ENCODE peak calls at places on chromosomes 3 and 15, in four cellular contexts. E is HL-60, L is stomach, B is GM12891. M is an unnamed sample.

GRCh38 chr3:22898558-22898957 is 304.6 kb upstream of the UBE2E2 start:
- DNase-seq in B (no peak), E (no peak), L (no peak), M (no peak)

GRCh38 chr15:27077790-27078189 is 106.8 kb downstream of the GABRG3 start:
- DNase-seq in E (no peak), L (no peak), B (no peak), M (no peak)

GRCh38 chr3:100968908-100969556 is 24.2 kb downstream of the ABI3BP start:
- DNase-seq in E (no peak), L (no peak), B (no peak), M (no peak)

GRCh38 chr15:74251187-74251811 is 15.2 kb downstream of the CCDC33 start:
- DNase-seq in B (no peak), L (peak; percentile 93), E (no peak), M (no peak)

GRCh38 chr15:73056460-73056859 is 4.2 kb downstream of the NEO1 start:
- DNase-seq in L (no peak), B (no peak), E (no peak), M (no peak)

GRCh38 chr15:60096157-60096556 is 92.0 kb downstream of the FOXB1 start:
- DNase-seq in B (no peak), L (no peak), E (no peak), M (no peak)

GRCh38 chr3:48478631-48479555 is 25.1 kb downstream of the SHISA5 start:
- DNase-seq in B (no peak), L (no peak), E (no peak), M (no peak)

GRCh38 chr15:35876762-35877161 is 330.8 kb upstream of the DPH6 start:
- DNase-seq in B (no peak), L (no peak), E (no peak), M (no peak)

GRCh38 chr3:16399473-16399872 is 114.0 kb downstream of the RFTN1 start:
- DNase-seq in B (no peak), E (no peak), L (no peak), M (no peak)

GRCh38 chr3:17979248-17979647 is 236.8 kb upstream of the TBC1D5 start:
- DNase-seq in L (no peak), E (no peak), B (no peak), M (no peak)

GRCh38 chr15:38796589-38796988 is 232.0 kb upstream of the RASGRP1 start:
- DNase-seq in L (no peak), E (no peak), B (no peak), M (no peak)

GRCh38 chr3:197407526-197407925 is 109.1 kb upstream of the DLG1 start:
- DNase-seq in B (no peak), E (no peak), L (no peak), M (no peak)

GRCh38 chr15:100923076-100923475 is 3.9 kb downstream of the LRRK1 start:
- DNase-seq in E (no peak), L (no peak), B (no peak), M (no peak)

GRCh38 chr3:171282041-171282440 is 178.2 kb downstream of the TNIK start:
- DNase-seq in B (no peak), L (no peak), E (no peak), M (no peak)
- TF ChIP-seq POLR2AphosphoS5 in B (no peak), L (no peak), E (no peak), M (no peak)

DNA sequence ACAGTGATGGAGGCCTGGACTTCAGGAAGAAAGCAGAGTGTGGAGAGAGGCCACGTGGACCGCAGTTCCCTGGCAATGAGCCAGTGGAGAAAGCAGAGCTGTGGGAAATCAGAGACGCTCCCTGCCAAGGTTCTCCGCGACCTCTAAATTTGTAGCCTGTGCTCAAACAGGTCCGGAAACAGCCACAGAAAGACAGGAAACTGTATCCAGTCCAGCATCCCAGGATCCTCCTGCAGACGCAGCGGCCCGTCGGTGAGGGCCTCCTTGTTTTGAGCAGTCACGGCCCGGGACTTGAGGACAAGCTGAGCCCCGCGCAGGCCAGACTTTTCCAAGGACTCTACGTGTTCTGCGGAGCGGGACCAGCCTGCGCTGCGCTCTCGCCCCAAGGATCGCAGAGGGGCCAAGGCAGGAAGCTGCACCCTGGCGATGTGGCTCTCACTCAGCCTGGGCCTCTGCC is 22.3 kb downstream of the RPSA start:
- DNase-seq in B (no peak), E (no peak), L (no peak), M (no peak)
- TF ChIP-seq POLR2AphosphoS5 in B (no peak), E (no peak), L (no peak), M (no peak)

DNA sequence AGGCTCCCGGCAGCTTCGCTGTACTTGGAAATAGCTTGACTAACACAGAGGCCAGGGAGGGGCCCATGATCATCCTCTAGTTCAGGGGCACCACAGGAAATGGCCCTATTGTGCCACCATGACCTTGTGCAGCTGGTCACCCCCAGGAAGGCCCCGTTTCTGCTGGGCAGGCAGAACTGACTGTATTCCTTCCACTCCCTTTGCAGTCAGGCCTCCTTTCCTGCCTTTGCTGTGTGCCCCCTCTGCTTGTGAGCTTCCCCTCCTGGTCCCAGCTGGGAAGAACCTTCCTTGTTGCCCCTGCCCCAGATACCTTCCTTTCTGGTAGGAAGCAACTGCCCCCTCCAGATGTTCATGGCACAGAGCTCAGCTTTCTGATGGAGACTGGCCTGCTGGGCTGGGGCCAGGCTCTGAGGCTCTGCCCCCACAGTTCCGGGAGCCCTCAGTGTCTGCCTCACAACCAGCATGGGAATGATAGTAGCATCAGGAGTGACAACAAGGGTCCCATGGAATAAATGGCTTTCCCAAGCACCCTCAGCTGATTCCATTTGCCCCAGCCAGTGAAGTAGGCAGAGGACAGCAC is 65.4 kb upstream of the IQSEC1 start:
- DNase-seq in L (no peak), E (no peak), B (no peak), M (no peak)
- TF ChIP-seq POLR2AphosphoS5 in L (no peak), E (no peak), B (no peak), M (no peak)

GRCh38 chr3:65783117-65783516 is 255.6 kb downstream of the MAGI1 start:
- DNase-seq in B (no peak), E (no peak), L (no peak), M (no peak)
- TF ChIP-seq POLR2AphosphoS5 in B (no peak), E (no peak), L (no peak), M (no peak)

GRCh38 chr3:134313839-134314587 is 60.2 kb downstream of the AMOTL2 start:
- DNase-seq in E (no peak), L (no peak), B (no peak), M (no peak)

GRCh38 chr3:134312072-134312872 is 61.6 kb upstream of the RYK start:
- DNase-seq in L (peak; percentile 79), B (no peak), E (no peak), M (peak; percentile 90)

GRCh38 chr3:134312873-134313838 is 61.1 kb downstream of the AMOTL2 start:
- DNase-seq in L (peak; percentile 81), B (no peak), E (no peak), M (no peak)

GRCh38 chr3:134315286-134316106 is 58.8 kb downstream of the AMOTL2 start:
- DNase-seq in B (no peak), E (no peak), L (no peak), M (no peak)

DNA sequence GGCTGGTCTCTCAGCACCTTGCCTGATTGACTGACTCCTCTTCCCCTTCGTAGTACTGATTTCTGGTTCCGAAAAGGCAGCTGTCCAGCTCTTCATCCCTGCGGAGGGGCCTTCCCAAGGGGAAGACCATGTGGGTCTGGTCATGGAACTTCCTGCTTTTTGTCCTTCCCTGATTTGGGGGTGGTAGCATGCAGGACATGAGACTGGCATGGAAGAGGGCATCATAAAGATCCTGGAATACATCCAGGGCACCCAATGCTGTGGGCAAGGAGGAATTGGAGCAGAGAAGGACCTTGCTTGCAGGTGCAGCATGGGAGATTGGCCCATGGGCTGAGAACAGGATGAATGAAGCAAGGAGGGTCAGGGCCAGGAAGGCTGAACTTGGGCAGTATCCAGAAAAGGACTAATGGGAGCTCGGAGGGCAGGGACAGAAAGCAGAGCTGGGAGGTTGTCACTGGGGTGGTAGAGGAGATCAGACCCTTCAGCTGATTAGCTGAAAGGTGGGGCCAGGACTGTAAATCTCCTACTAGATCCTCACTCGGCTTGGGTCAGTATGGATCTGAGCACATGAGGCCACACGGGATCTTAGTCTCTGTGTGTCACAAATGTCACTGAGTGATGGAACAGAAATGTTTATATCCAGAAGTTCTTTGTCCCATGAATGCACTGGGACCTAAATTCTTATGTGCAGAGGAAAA is 59.5 kb downstream of the AMOTL2 start:
- DNase-seq in E (no peak), B (no peak), L (no peak), M (no peak)
- TF ChIP-seq POLR2AphosphoS5 in E (no peak), B (no peak), L (no peak), M (no peak)

GRCh38 chr3:44970916-44971490 is 5.0 kb downstream of the ZDHHC3 start:
- DNase-seq in L (no peak), E (no peak), B (no peak), M (no peak)
- TF ChIP-seq POLR2AphosphoS5 in L (no peak), E (no peak), B (no peak), M (no peak)

GRCh38 chr15:43104426-43104825 is 1.4 kb downstream of the UBR1 start:
- DNase-seq in B (no peak), E (no peak), L (no peak), M (no peak)
- TF ChIP-seq POLR2AphosphoS5 in B (no peak), E (no peak), L (no peak), M (no peak)

GRCh38 chr3:105999856-106000255 is 131.0 kb upstream of the CBLB start:
- DNase-seq in L (no peak), B (no peak), E (no peak), M (no peak)
- TF ChIP-seq POLR2AphosphoS5 in L (no peak), B (no peak), E (no peak), M (no peak)

GRCh38 chr3:188380722-188381121 is 226.8 kb downstream of the LPP start:
- DNase-seq in L (no peak), E (no peak), B (no peak), M (no peak)

GRCh38 chr3:188383763-188384162 is 229.8 kb downstream of the LPP start:
- DNase-seq in L (no peak), B (no peak), E (no peak), M (no peak)

GRCh38 chr3:188387921-188388320 is 234.0 kb downstream of the LPP start:
- DNase-seq in E (no peak), B (no peak), L (no peak), M (no peak)

GRCh38 chr3:188389711-188390346 is 235.9 kb downstream of the LPP start:
- DNase-seq in L (no peak), B (peak; percentile 4), E (peak; percentile 26), M (no peak)

DNA sequence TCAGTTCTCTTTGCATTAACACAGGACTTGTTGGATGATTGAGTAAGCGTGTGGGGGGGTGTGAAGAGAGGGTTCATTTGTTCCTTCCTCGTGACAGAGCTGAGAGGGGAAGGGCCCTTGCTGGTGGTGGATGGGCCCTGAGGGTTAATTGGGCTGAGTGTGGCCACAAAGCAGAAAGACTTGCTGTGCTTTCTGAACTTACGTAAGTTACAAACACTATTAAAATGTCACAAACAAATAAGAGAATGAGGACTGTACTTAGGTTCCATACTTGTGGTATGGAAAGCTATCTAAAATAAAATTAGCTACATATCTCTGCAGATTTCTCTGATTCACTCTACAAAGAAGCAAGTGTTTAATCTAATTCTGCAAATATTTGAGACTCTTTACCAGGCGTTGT is 231.3 kb downstream of the LPP start:
- DNase-seq in E (peak; percentile 57), L (no peak), B (no peak), M (no peak)
- TF ChIP-seq POLR2AphosphoS5 in E (no peak), L (no peak), B (no peak), M (no peak)